ENCODE peak calls at places on chromosomes 4 and X, in four cellular contexts. A is activated naive CD4-positive, alpha-beta T cell; W is ELR; F is GM13976. J is an unnamed sample.

GRCh38 chrX:29841750-29842149 is 373.6 kb upstream of the MAGEB2 start:
- DNase-seq in F (no peak), A (no peak), W (peak), J (no peak)

GRCh38 chr4:184010696-184011095 is 105.6 kb downstream of the STOX2 start:
- DNase-seq in A (no peak), W (no peak), F (no peak), J (no peak)

GRCh38 chr4:40626183-40626990 is 3.3 kb downstream of the RBM47 start:
- DNase-seq in F (no peak), A (no peak), W (peak), J (peak)

GRCh38 chr4:138035781-138036258 is 206.3 kb downstream of the SLC7A11 start:
- DNase-seq in A (no peak), F (peak), W (peak), J (peak)

GRCh38 chr4:73421708-73422457 is 14.1 kb upstream of the AFP start:
- DNase-seq in A (no peak), W (no peak), F (no peak), J (no peak)

GRCh38 chr4:145481164-145481941 is at the start of gene SMAD1:
- DNase-seq in W (peak), F (peak), A (no peak), J (peak)

GRCh38 chr4:161577604-161578301 is 586.0 kb downstream of the FSTL5 start:
- DNase-seq in F (no peak), A (no peak), W (peak), J (no peak)

GRCh38 chr4:173736840-173737239 is 206.8 kb upstream of the HAND2 start:
- DNase-seq in F (no peak), A (no peak), W (no peak), J (no peak)

GRCh38 chr4:53854991-53855885 is 209.2 kb downstream of the CHIC2 start:
- DNase-seq in F (no peak), W (peak), A (no peak), J (no peak)

GRCh38 chr4:3269105-3269927 is 20.4 kb downstream of the MSANTD1 start:
- DNase-seq in F (peak), W (no peak), A (no peak), J (no peak)

J was measured in NCI-H510A treated with DMSO at 0.1 percent for 48 hours.